ENCODE peak calls at places on chromosomes 3 and 15, in nine cellular contexts. F is glutamatergic neuron; W is dorsolateral prefrontal cortex; B is choroid plexus epithelial cell; K is AG04450; D is CD4-positive, alpha-beta T cell; R is DND-41; A is A549; Q is foreskin keratinocyte. J is an unnamed sample.

GRCh38 chr3:194642769-194643168 is 9.6 kb upstream of the TMEM44 start:
- DNase-seq in D (no peak), K (no peak), W (no peak), F (no peak), A (no peak), R (no peak), B (no peak), Q (no peak), J (no peak)

GRCh38 chr3:183774631-183775030 is 50.7 kb downstream of the MAP6D1 start:
- DNase-seq in Q (no peak), D (no peak), W (no peak), B (peak), R (no peak), A (no peak), K (peak), F (no peak), J (no peak)

GRCh38 chr3:112042842-112043280 is 8.3 kb downstream of the TMPRSS7 start:
- DNase-seq in Q (no peak), K (no peak), A (peak), D (no peak), F (no peak), W (no peak), B (no peak), R (no peak), J (no peak)

GRCh38 chr3:140552403-140552802 is 125.5 kb upstream of the TRIM42 start:
- DNase-seq in K (no peak), B (no peak), Q (no peak), A (no peak), D (no peak), R (no peak), W (no peak), F (no peak), J (no peak)

GRCh38 chr3:47909607-47910006 is 106.6 kb downstream of the MAP4 start:
- DNase-seq in A (no peak), B (peak), D (no peak), F (no peak), W (no peak), R (no peak), K (no peak), Q (no peak), J (no peak)

GRCh38 chr3:142105991-142106390 is 43.4 kb downstream of the TFDP2 start:
- DNase-seq in Q (no peak), F (no peak), D (no peak), A (no peak), B (no peak), K (no peak), R (no peak), W (no peak), J (no peak)

GRCh38 chr3:58074997-58075396 is 66.8 kb downstream of the FLNB start:
- DNase-seq in D (no peak), K (no peak), F (no peak), W (no peak), B (no peak), A (no peak), Q (no peak), R (peak), J (no peak)

GRCh38 chr3:150308481-150308918 is 99.6 kb upstream of the TSC22D2 start:
- DNase-seq in D (no peak), R (no peak), B (no peak), F (no peak), A (no peak), W (no peak), Q (no peak), K (no peak), J (no peak)

GRCh38 chr15:85048430-85048829 is 66.8 kb downstream of the PDE8A start:
- DNase-seq in B (peak), Q (no peak), W (no peak), F (no peak), A (peak), R (no peak), K (no peak), D (no peak), J (peak)

GRCh38 chr3:46214751-46215352 is 6.7 kb upstream of the CCR1 start:
- DNase-seq in F (no peak), W (no peak), R (peak), B (peak), Q (no peak), A (peak), K (no peak), D (no peak), J (no peak)

GRCh38 chr3:141368925-141369794 is 856 bp downstream of the ZBTB38 start:
- DNase-seq in B (peak), R (no peak), Q (no peak), D (no peak), K (no peak), W (no peak), F (no peak), A (peak), J (peak)

GRCh38 chr3:62178032-62178431 is 195.3 kb downstream of the FEZF2 start:
- DNase-seq in D (no peak), A (no peak), B (no peak), F (no peak), W (no peak), Q (no peak), K (no peak), R (no peak), J (no peak)

GRCh38 chr15:78065973-78066946 is 11.3 kb downstream of the TBC1D2B start:
- DNase-seq in D (no peak), R (no peak), W (no peak), Q (no peak), F (no peak), K (no peak), B (peak), A (no peak), J (peak)

GRCh38 chr3:76039431-76039830 is 254.1 kb upstream of the ZNF717 start:
- DNase-seq in B (peak), Q (peak), A (no peak), D (no peak), W (no peak), K (no peak), R (no peak), F (no peak), J (no peak)

GRCh38 chr3:184568918-184569829 is 7.6 kb downstream of the EPHB3 start:
- DNase-seq in R (no peak), B (peak), Q (peak), D (no peak), A (no peak), F (peak), K (peak), W (no peak), J (peak)

GRCh38 chr3:98930413-98930812 is 28.9 kb upstream of the DCBLD2 start:
- DNase-seq in K (no peak), R (no peak), D (no peak), Q (no peak), W (no peak), A (peak), B (no peak), F (no peak), J (no peak)

GRCh38 chr15:85589873-85590272 is 204.9 kb downstream of the KLHL25 start:
- DNase-seq in A (peak), W (no peak), D (no peak), R (no peak), Q (no peak), K (no peak), B (peak), F (no peak), J (peak)

GRCh38 chr15:92809064-92809879 is 90.9 kb upstream of the CHD2 start:
- DNase-seq in B (peak), D (peak), Q (no peak), A (peak), K (peak), R (peak), F (peak), W (peak), J (peak)

DNA sequence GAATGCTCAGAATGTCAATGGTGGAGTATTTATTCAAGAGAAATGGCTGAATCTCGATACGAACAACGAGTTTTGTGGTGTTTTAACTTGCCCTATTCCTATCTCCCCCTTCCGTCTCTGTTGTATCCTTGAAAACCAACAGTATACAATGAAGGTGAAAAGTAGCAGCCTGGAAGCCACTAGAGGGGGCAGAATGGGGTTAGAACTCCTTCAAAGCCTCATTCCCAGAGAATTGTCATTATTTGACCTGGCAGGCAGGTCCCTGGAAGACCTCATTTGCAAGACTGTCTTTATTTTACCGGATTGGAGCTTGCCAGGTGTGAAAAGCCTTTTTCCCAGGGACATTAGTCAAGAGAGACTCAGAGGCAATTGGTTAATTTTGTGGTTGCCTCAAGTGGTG is 139.4 kb downstream of the LRRC28 start:
- DNase-seq in Q (no peak), F (no peak), K (no peak), W (no peak), R (no peak), B (no peak), A (no peak), D (no peak), J (no peak)
- TF ChIP-seq CTCF in Q (no peak), F (no peak), K (peak), W (no peak), R (no peak), B (peak), A (no peak), D (no peak), J (no peak)

DNA sequence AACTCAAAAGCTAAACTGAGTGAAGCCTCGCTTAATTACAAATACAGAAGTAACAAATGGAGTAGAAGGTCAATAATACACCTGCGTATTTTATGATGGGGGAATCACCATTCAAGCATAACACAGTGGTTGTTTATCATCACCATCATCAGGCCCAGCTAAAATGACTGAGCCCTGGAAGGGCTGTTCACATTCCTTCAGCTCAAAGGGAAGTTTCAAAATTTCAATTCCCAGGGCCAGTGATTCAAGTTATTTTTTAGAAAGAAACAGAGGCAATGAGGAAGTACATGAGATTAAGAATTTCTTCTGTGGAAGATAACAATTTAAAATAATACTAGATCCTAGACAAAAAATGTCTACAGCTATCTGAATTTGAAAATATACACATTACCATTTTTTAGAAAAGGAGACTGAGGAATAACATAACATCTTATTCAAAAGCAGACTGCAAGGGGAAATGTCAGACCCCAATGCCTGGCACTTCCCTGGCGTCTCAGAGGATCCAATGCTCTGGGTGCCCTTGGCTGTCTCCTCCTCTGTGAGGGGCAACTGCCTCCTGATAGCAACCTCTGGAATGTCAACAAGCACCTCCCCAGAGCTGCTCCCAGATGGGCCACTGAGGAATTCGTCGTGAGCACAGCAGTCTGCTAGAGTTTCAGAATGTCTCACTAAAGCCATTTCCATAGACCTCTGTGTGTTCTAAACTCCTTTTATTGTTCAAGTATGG is 22.8 kb downstream of the EHD4 start:
- DNase-seq in Q (no peak), D (no peak), A (no peak), B (no peak), K (no peak), F (no peak), W (no peak), R (no peak), J (peak)
- TF ChIP-seq CTCF in Q (no peak), D (no peak), A (no peak), B (no peak), K (no peak), F (no peak), W (no peak), R (no peak), J (no peak)

GRCh38 chr3:166478356-166478755 is 641.1 kb upstream of the BCHE start:
- DNase-seq in Q (peak), W (no peak), B (no peak), D (no peak), R (no peak), F (no peak), A (no peak), K (no peak), J (no peak)

GRCh38 chr3:166472015-166472414 is 634.8 kb upstream of the BCHE start:
- DNase-seq in B (no peak), A (no peak), D (no peak), R (no peak), W (no peak), K (no peak), F (no peak), Q (no peak), J (no peak)

GRCh38 chr3:166471074-166471753 is 634.0 kb upstream of the BCHE start:
- DNase-seq in R (no peak), A (no peak), W (no peak), B (no peak), K (no peak), F (no peak), D (no peak), Q (no peak), J (no peak)

DNA sequence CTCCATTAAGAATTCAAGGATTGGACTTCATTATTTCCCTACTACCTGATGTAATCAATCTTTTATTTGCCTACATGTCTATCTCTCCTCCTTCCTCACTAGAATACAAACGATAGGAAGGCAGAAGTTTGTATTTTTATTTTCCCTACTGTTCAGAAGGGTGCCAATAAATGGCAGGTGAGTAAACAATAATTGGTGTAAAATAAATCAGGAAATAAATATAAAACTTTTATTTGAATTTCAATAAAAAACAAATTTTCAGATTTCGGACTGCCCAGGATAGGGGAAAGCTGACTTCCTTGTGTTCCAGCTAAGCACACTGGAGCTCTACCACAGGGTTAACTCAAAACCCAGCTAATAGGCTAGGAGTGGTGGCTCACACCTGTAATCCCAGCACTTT is 636.3 kb upstream of the BCHE start:
- DNase-seq in R (no peak), F (no peak), W (no peak), B (no peak), K (no peak), D (no peak), Q (no peak), A (no peak), J (no peak)
- TF ChIP-seq CTCF in R (no peak), F (no peak), W (no peak), B (no peak), K (no peak), D (no peak), Q (no peak), A (no peak), J (no peak)

DNA sequence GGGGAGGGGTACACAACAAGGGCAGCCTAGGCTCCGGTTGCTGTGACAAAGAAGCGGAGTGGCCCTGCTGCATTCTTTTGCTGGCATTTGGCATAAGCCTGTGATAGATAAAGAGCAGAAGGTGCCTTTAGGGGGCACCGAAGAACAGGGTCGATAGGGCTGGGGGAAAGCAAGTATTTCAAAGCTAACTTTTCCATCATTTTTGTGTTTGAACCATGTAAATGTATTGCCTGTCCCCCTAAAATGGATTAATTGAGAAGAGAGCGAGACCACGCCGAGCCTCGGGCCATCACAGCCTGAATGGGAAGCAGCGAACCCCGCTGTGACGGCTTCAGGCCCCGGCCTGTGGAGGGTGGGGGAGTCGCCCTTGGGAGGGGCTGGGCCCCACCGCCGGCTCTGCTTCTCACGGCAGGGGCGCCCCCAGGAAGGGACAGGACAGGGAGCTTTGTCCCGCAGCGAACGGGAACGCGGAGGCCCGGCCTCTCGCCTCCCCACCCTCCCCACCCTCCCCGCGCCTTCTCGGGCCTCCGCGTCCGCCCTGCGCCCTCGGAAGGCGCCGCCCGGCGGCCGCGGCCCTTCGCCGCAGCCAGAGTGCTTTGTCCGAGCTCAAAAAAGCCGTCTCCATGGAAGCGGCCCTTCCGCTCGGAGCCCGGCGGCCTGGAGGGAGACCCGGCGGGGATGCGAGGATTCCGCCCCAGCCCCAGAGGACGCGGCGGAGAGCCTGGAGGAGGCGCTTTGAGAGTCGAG is 32.4 kb upstream of the ALDH1L1 start:
- DNase-seq in K (no peak), B (peak), W (no peak), F (peak), R (no peak), D (no peak), Q (peak), A (peak), J (peak)
- TF ChIP-seq CTCF in K (peak), B (peak), W (peak), F (peak), R (no peak), D (no peak), Q (peak), A (peak), J (peak)

GRCh38 chr15:25944386-25944785 is 81.3 kb upstream of the ATP10A start:
- DNase-seq in F (no peak), D (no peak), K (no peak), W (no peak), Q (no peak), B (no peak), R (no peak), A (no peak), J (no peak)

GRCh38 chr15:25946241-25946786 is 83.2 kb upstream of the ATP10A start:
- DNase-seq in K (no peak), A (no peak), D (no peak), W (no peak), Q (no peak), F (no peak), B (no peak), R (no peak), J (no peak)

GRCh38 chr15:25950014-25950413 is 86.9 kb upstream of the ATP10A start:
- DNase-seq in B (no peak), R (no peak), Q (no peak), K (no peak), D (no peak), A (no peak), F (no peak), W (no peak), J (no peak)

GRCh38 chr15:25943831-25944230 is 80.7 kb upstream of the ATP10A start:
- DNase-seq in Q (no peak), F (no peak), W (no peak), K (no peak), R (no peak), D (no peak), B (no peak), A (no peak), J (no peak)

DNA sequence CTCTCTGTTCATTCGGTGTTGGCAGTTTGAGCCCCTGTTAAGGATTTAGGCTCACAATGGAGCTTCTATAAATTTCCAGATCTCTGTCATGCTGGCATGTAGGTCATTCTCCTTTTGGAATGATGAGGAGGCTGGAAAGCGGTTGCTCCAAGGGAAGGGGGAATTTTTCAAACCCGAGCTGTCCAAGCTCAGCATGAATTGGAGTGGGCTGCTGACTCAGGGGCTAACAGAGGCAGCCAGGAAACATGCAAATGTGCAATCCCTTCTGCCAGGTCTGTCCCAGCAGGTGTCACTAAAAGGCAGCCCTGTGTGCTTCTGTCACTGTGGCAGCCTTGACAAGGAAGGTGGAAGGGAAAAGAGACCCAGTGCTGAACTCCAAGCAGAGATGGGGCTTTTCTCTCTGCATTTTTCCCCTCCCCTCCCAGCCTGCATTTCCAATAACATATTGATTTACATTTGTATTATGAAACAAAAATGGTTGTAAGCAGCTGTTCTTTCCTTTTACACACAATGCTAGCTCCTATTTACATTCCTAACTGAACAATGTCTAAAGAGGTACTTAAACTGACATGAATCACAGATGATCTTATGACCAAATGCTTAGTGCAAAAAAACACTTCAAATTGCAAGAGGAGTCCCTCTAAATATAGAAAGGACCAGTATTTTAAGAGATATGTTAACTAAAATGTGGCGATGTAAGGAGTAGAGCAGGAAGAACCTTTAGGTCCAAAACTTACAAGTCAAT is 84.4 kb upstream of the ATP10A start:
- DNase-seq in F (peak), D (no peak), W (no peak), A (peak), R (no peak), K (no peak), Q (no peak), B (no peak), J (peak)
- TF ChIP-seq CTCF in F (no peak), D (no peak), W (peak), A (peak), R (no peak), K (no peak), Q (no peak), B (no peak), J (no peak)